ENCODE peak calls at places on chromosomes 2 and 18, in seven cellular contexts. One of them, this sample, is unnamed.

GRCh38 chr2:112216158-112216557 is 38.7 kb downstream of the ZC3H8 start:
- DNase-seq in lung: no peak
- DNase-seq in fibroblast of mammary gland: peak; percentile 34
- DNase-seq in PC-3: peak; percentile 26
- DNase-seq in suprapubic skin: no peak
- DNase-seq in neural crest cell: no peak
- DNase-seq in foreskin fibroblast: no peak
- DNase-seq in this sample: no peak

GRCh38 chr18:76707534-76707933 is 114.8 kb upstream of the ZNF236 start:
- DNase-seq in foreskin fibroblast: peak; percentile 3
- DNase-seq in PC-3: no peak
- DNase-seq in fibroblast of mammary gland: no peak
- DNase-seq in neural crest cell: no peak
- DNase-seq in suprapubic skin: no peak
- DNase-seq in lung: no peak
- DNase-seq in this sample: no peak

GRCh38 chr18:59238385-59238784 is 18.4 kb downstream of the GRP start:
- DNase-seq in foreskin fibroblast: no peak
- DNase-seq in PC-3: no peak
- DNase-seq in neural crest cell: no peak
- DNase-seq in suprapubic skin: no peak
- DNase-seq in lung: no peak
- DNase-seq in fibroblast of mammary gland: no peak
- DNase-seq in this sample: no peak

GRCh38 chr18:78736015-78736690 is 243.5 kb upstream of the SALL3 start:
- DNase-seq in lung: no peak
- DNase-seq in PC-3: no peak
- DNase-seq in neural crest cell: no peak
- DNase-seq in foreskin fibroblast: no peak
- DNase-seq in fibroblast of mammary gland: no peak
- DNase-seq in suprapubic skin: no peak
- DNase-seq in this sample: no peak

GRCh38 chr2:152623076-152623740 is 94.1 kb downstream of the PRPF40A start:
- DNase-seq in neural crest cell: no peak
- DNase-seq in suprapubic skin: no peak
- DNase-seq in lung: no peak
- DNase-seq in foreskin fibroblast: no peak
- DNase-seq in fibroblast of mammary gland: no peak
- DNase-seq in PC-3: no peak
- DNase-seq in this sample: no peak

GRCh38 chr2:20196881-20197204 is 28.1 kb downstream of the SDC1 start:
- DNase-seq in foreskin fibroblast: no peak
- DNase-seq in PC-3: no peak
- DNase-seq in suprapubic skin: no peak
- DNase-seq in lung: no peak
- DNase-seq in fibroblast of mammary gland: no peak
- DNase-seq in neural crest cell: no peak
- DNase-seq in this sample: no peak

GRCh38 chr2:201924453-201924852 is 109.2 kb upstream of the FZD7 start:
- DNase-seq in foreskin fibroblast: no peak
- DNase-seq in fibroblast of mammary gland: no peak
- DNase-seq in PC-3: no peak
- DNase-seq in lung: no peak
- DNase-seq in neural crest cell: no peak
- DNase-seq in suprapubic skin: no peak
- DNase-seq in this sample: no peak

GRCh38 chr2:53422979-53423378 is 344.6 kb upstream of the CHAC2 start:
- DNase-seq in foreskin fibroblast: no peak
- DNase-seq in neural crest cell: peak; percentile 16
- DNase-seq in lung: peak; percentile 38
- DNase-seq in PC-3: peak; percentile 68
- DNase-seq in fibroblast of mammary gland: peak; percentile 56
- DNase-seq in suprapubic skin: no peak
- DNase-seq in this sample: no peak

GRCh38 chr2:10236571-10237391 is 65.9 kb upstream of the HPCAL1 start:
- DNase-seq in foreskin fibroblast: no peak
- DNase-seq in lung: no peak
- DNase-seq in fibroblast of mammary gland: no peak
- DNase-seq in neural crest cell: no peak
- DNase-seq in suprapubic skin: peak; percentile 52
- DNase-seq in PC-3: no peak
- DNase-seq in this sample: peak; percentile 43

GRCh38 chr2:135790423-135790822 is 46.6 kb downstream of the LCT start:
- DNase-seq in neural crest cell: no peak
- DNase-seq in PC-3: no peak
- DNase-seq in foreskin fibroblast: no peak
- DNase-seq in lung: no peak
- DNase-seq in suprapubic skin: no peak
- DNase-seq in fibroblast of mammary gland: no peak
- DNase-seq in this sample: no peak

GRCh38 chr2:135782231-135782630 is 40.6 kb downstream of the UBXN4 start:
- DNase-seq in lung: no peak
- DNase-seq in fibroblast of mammary gland: no peak
- DNase-seq in suprapubic skin: no peak
- DNase-seq in foreskin fibroblast: no peak
- DNase-seq in PC-3: no peak
- DNase-seq in neural crest cell: no peak
- DNase-seq in this sample: no peak

GRCh38 chr2:135783416-135783815 is 41.8 kb downstream of the UBXN4 start:
- DNase-seq in PC-3: no peak
- DNase-seq in fibroblast of mammary gland: no peak
- DNase-seq in suprapubic skin: no peak
- DNase-seq in lung: no peak
- DNase-seq in foreskin fibroblast: no peak
- DNase-seq in neural crest cell: no peak
- DNase-seq in this sample: no peak

DNA sequence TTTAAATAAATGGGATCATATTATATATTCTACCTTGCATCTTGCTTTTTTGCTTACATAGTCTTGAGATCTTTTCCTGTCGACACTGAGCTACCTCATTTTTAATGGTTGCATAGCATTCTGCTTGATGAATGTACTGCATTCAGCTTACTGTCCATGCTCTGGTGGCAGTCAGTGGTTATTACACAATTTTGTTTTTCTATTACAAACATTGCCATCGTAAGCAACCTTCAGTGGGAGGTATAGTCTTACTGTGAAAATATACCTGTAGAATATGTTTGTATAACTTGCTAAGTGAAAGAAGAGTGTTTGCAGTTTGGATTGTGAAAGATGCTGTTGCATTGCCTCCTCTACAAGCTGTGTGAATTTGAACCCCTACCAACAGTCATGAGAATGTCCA is 43.4 kb downstream of the UBXN4 start:
- DNase-seq in lung: no peak
- DNase-seq in neural crest cell: no peak
- DNase-seq in fibroblast of mammary gland: no peak
- DNase-seq in foreskin fibroblast: no peak
- DNase-seq in suprapubic skin: no peak
- DNase-seq in PC-3: peak; percentile 18
- DNase-seq in this sample: no peak
- TF ChIP-seq CTCF in lung: no peak
- TF ChIP-seq CTCF in neural crest cell: peak; percentile 50
- TF ChIP-seq CTCF in fibroblast of mammary gland: peak; percentile 23
- TF ChIP-seq CTCF in foreskin fibroblast: peak; percentile 1
- TF ChIP-seq CTCF in suprapubic skin: no peak
- TF ChIP-seq CTCF in PC-3: peak; percentile 50
- TF ChIP-seq CTCF in this sample: peak; percentile 18

GRCh38 chr2:46171996-46172546 is 125.1 kb upstream of the EPAS1 start:
- DNase-seq in PC-3: peak; percentile 29
- DNase-seq in lung: no peak
- DNase-seq in fibroblast of mammary gland: no peak
- DNase-seq in suprapubic skin: no peak
- DNase-seq in neural crest cell: no peak
- DNase-seq in foreskin fibroblast: no peak
- DNase-seq in this sample: no peak
- TF ChIP-seq CTCF in PC-3: peak; percentile 26
- TF ChIP-seq CTCF in lung: no peak
- TF ChIP-seq CTCF in fibroblast of mammary gland: no peak
- TF ChIP-seq CTCF in suprapubic skin: no peak
- TF ChIP-seq CTCF in neural crest cell: no peak
- TF ChIP-seq CTCF in foreskin fibroblast: no peak
- TF ChIP-seq CTCF in this sample: no peak

GRCh38 chr2:46534589-46534988 is 55.2 kb downstream of the TMEM247 start:
- DNase-seq in foreskin fibroblast: no peak
- DNase-seq in lung: no peak
- DNase-seq in PC-3: no peak
- DNase-seq in neural crest cell: no peak
- DNase-seq in suprapubic skin: no peak
- DNase-seq in fibroblast of mammary gland: no peak
- DNase-seq in this sample: no peak
- TF ChIP-seq CTCF in foreskin fibroblast: no peak
- TF ChIP-seq CTCF in lung: no peak
- TF ChIP-seq CTCF in PC-3: no peak
- TF ChIP-seq CTCF in neural crest cell: no peak
- TF ChIP-seq CTCF in suprapubic skin: no peak
- TF ChIP-seq CTCF in fibroblast of mammary gland: no peak
- TF ChIP-seq CTCF in this sample: no peak

GRCh38 chr2:207734636-207735512 is 23.4 kb downstream of the CCNYL1 start:
- DNase-seq in neural crest cell: no peak
- DNase-seq in foreskin fibroblast: no peak
- DNase-seq in lung: no peak
- DNase-seq in fibroblast of mammary gland: no peak
- DNase-seq in suprapubic skin: no peak
- DNase-seq in PC-3: no peak
- DNase-seq in this sample: no peak
- TF ChIP-seq CTCF in neural crest cell: no peak
- TF ChIP-seq CTCF in foreskin fibroblast: no peak
- TF ChIP-seq CTCF in lung: no peak
- TF ChIP-seq CTCF in fibroblast of mammary gland: no peak
- TF ChIP-seq CTCF in suprapubic skin: no peak
- TF ChIP-seq CTCF in PC-3: no peak
- TF ChIP-seq CTCF in this sample: no peak

DNA sequence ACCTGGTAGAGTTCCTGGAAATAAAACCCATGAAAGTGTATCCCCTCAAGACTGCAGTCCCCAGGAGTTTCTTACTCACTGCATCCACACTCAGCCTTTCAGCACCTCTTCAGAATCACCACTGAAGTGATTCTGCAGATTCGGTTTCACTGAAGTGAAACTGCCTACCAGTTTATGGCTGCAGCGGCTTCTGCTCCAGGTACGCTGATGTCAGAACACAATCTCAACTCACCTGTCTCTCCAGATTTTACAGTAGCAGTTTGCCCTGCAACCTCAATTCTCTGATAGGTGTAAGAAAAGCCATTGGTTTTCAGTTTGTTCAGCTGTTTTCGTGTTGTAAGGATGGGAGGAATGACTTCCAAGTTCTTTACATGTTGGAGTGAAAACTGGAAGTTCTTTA is 124.8 kb downstream of the TSN start:
- DNase-seq in lung: no peak
- DNase-seq in suprapubic skin: no peak
- DNase-seq in PC-3: no peak
- DNase-seq in fibroblast of mammary gland: no peak
- DNase-seq in foreskin fibroblast: no peak
- DNase-seq in neural crest cell: no peak
- DNase-seq in this sample: no peak
- TF ChIP-seq CTCF in lung: no peak
- TF ChIP-seq CTCF in suprapubic skin: no peak
- TF ChIP-seq CTCF in PC-3: no peak
- TF ChIP-seq CTCF in fibroblast of mammary gland: no peak
- TF ChIP-seq CTCF in foreskin fibroblast: no peak
- TF ChIP-seq CTCF in neural crest cell: no peak
- TF ChIP-seq CTCF in this sample: no peak

GRCh38 chr18:63025251-63025710 is 294.3 kb downstream of the BCL2 start:
- DNase-seq in lung: no peak
- DNase-seq in neural crest cell: no peak
- DNase-seq in fibroblast of mammary gland: peak; percentile 10
- DNase-seq in suprapubic skin: no peak
- DNase-seq in foreskin fibroblast: no peak
- DNase-seq in PC-3: peak; percentile 36
- DNase-seq in this sample: no peak
- TF ChIP-seq CTCF in lung: no peak
- TF ChIP-seq CTCF in neural crest cell: peak; percentile 42
- TF ChIP-seq CTCF in fibroblast of mammary gland: peak; percentile 31
- TF ChIP-seq CTCF in suprapubic skin: peak; percentile 34
- TF ChIP-seq CTCF in foreskin fibroblast: peak; percentile 12
- TF ChIP-seq CTCF in PC-3: peak; percentile 58
- TF ChIP-seq CTCF in this sample: no peak